ENCODE peak calls at places on chromosomes 3 and 15, in ten cellular contexts. K is MCF 10A; E is psoas muscle; B is glomerular endothelial cell; J is T-helper 1 cell; O is choroid plexus epithelial cell; I is NCI-H1417 treated with DMSO at 0.1 percent for 48 hours; G is stimulated activated CD4-positive, alpha-beta T cell treated with anti-CD3 and anti-CD28 coated beads, TNF-alpha, amount 100 ng/mL, for 4 hours; P is aorta; N is T follicular helper cell. C is an unnamed sample.

GRCh38 chr15:91348812-91349500 is 248.9 kb downstream of the SV2B start:
- DNase-seq in I (no peak), E (no peak), N (no peak), O (no peak), B (no peak), P (no peak), K (peak), G (no peak), J (no peak), C (no peak)

GRCh38 chr3:168847293-168847883 is 751.7 kb upstream of the GOLIM4 start:
- DNase-seq in K (peak), J (no peak), I (peak), N (no peak), G (no peak), B (no peak), E (no peak), P (no peak), O (peak), C (no peak)

GRCh38 chr3:45509768-45510129 is 84.8 kb upstream of the LIMD1 start:
- DNase-seq in K (no peak), N (no peak), O (no peak), G (no peak), E (no peak), B (no peak), J (no peak), I (no peak), P (no peak), C (no peak)

GRCh38 chr3:10432156-10432845 is 73.1 kb downstream of the ATP2B2 start:
- DNase-seq in J (no peak), G (no peak), E (peak), B (no peak), K (no peak), O (no peak), P (peak), N (no peak), I (no peak), C (no peak)

GRCh38 chr15:68126415-68126814 is 72.3 kb downstream of the PIAS1 start:
- DNase-seq in B (no peak), K (peak), N (no peak), P (no peak), J (no peak), G (no peak), I (no peak), E (peak), O (no peak), C (no peak)

GRCh38 chr15:45162771-45163507 is 24.8 kb downstream of the SHF start:
- DNase-seq in G (peak), P (peak), J (peak), N (peak), E (peak), K (peak), O (peak), B (peak), I (no peak), C (peak)

GRCh38 chr15:60396560-60396963 is 1.2 kb downstream of the ANXA2 start:
- DNase-seq in O (no peak), I (no peak), G (no peak), E (no peak), N (no peak), J (no peak), B (no peak), P (no peak), K (no peak), C (no peak)

GRCh38 chr15:90161946-90162345 is 39.2 kb upstream of the SEMA4B start:
- DNase-seq in N (no peak), O (no peak), G (no peak), J (no peak), I (no peak), K (peak), P (no peak), E (no peak), B (no peak), C (no peak)

GRCh38 chr3:100032262-100032661 is 82.0 kb downstream of the FILIP1L start:
- DNase-seq in N (no peak), B (no peak), K (peak), P (no peak), I (no peak), O (peak), E (no peak), G (no peak), J (no peak), C (no peak)

GRCh38 chr15:82878325-82878724 is 68.9 kb downstream of the WHAMM start:
- DNase-seq in E (no peak), P (no peak), G (no peak), O (no peak), B (no peak), I (no peak), J (no peak), K (no peak), N (no peak), C (no peak)

GRCh38 chr15:69126054-69126469 is 34.4 kb upstream of the GLCE start:
- DNase-seq in G (no peak), O (peak), B (no peak), P (no peak), N (no peak), K (peak), E (no peak), J (no peak), I (no peak), C (no peak)

GRCh38 chr15:67968564-67969440 is 85.3 kb upstream of the PIAS1 start:
- DNase-seq in K (no peak), O (no peak), E (no peak), N (no peak), I (no peak), P (no peak), J (no peak), G (no peak), B (no peak), C (no peak)

GRCh38 chr3:53820756-53821580 is 25.3 kb downstream of the CHDH start:
- DNase-seq in J (no peak), P (no peak), K (no peak), N (no peak), B (no peak), G (no peak), I (no peak), E (no peak), O (no peak), C (no peak)

GRCh38 chr3:194621947-194622346 is 11.3 kb downstream of the TMEM44 start:
- DNase-seq in J (no peak), I (no peak), G (no peak), N (no peak), E (no peak), O (no peak), B (no peak), K (no peak), P (no peak), C (no peak)

GRCh38 chr3:158152186-158152585 is 42.3 kb downstream of the RSRC1 start:
- DNase-seq in G (no peak), K (peak), B (no peak), O (peak), J (no peak), E (no peak), P (no peak), I (no peak), N (no peak), C (no peak)

GRCh38 chr15:95944193-95944592 is 386.3 kb upstream of the NR2F2 start:
- DNase-seq in K (no peak), P (no peak), I (no peak), G (no peak), B (no peak), E (no peak), N (no peak), O (no peak), J (no peak), C (no peak)

GRCh38 chr15:40204100-40204499 is 34.8 kb upstream of the PAK6 start:
- DNase-seq in O (no peak), G (no peak), I (no peak), E (no peak), J (no peak), P (no peak), N (no peak), K (no peak), B (no peak), C (no peak)